ENCODE peak calls at places on chromosomes 4 and X, in seven cellular contexts. One of them, this sample, is unnamed.

GRCh38 chr4:39045791-39046221 is 13.6 kb upstream of the TMEM156 start:
- DNase-seq in ACHN: no peak
- DNase-seq in Karpas-422: peak
- DNase-seq in activated CD4-positive, alpha-beta T cell treated with anti-CD3 and anti-CD28 coated beads, Interleukin-2, amount 50 U/mL, for 4 hours: no peak
- DNase-seq in T-helper 9 cell: peak
- DNase-seq in amniotic epithelial cell: peak
- DNase-seq in cardiac muscle cell: peak
- DNase-seq in this sample: peak

GRCh38 chr4:89609756-89610155 is 227.2 kb downstream of the SNCA start:
- DNase-seq in ACHN: no peak
- DNase-seq in Karpas-422: no peak
- DNase-seq in activated CD4-positive, alpha-beta T cell treated with anti-CD3 and anti-CD28 coated beads, Interleukin-2, amount 50 U/mL, for 4 hours: no peak
- DNase-seq in T-helper 9 cell: no peak
- DNase-seq in amniotic epithelial cell: no peak
- DNase-seq in cardiac muscle cell: no peak
- DNase-seq in this sample: no peak

GRCh38 chrX:65601530-65602281 is 65.7 kb upstream of the MSN start:
- DNase-seq in ACHN: no peak
- DNase-seq in Karpas-422: no peak
- DNase-seq in activated CD4-positive, alpha-beta T cell treated with anti-CD3 and anti-CD28 coated beads, Interleukin-2, amount 50 U/mL, for 4 hours: peak
- DNase-seq in T-helper 9 cell: peak
- DNase-seq in amniotic epithelial cell: peak
- DNase-seq in cardiac muscle cell: peak
- DNase-seq in this sample: peak

GRCh38 chrX:87370865-87371264 is 146.7 kb upstream of the KLHL4 start:
- DNase-seq in ACHN: no peak
- DNase-seq in Karpas-422: no peak
- DNase-seq in activated CD4-positive, alpha-beta T cell treated with anti-CD3 and anti-CD28 coated beads, Interleukin-2, amount 50 U/mL, for 4 hours: no peak
- DNase-seq in T-helper 9 cell: no peak
- DNase-seq in amniotic epithelial cell: no peak
- DNase-seq in cardiac muscle cell: no peak
- DNase-seq in this sample: no peak

GRCh38 chr4:112817933-112818921 is 181.3 kb downstream of the LARP7 start:
- DNase-seq in ACHN: peak
- DNase-seq in Karpas-422: peak
- DNase-seq in activated CD4-positive, alpha-beta T cell treated with anti-CD3 and anti-CD28 coated beads, Interleukin-2, amount 50 U/mL, for 4 hours: no peak
- DNase-seq in T-helper 9 cell: no peak
- DNase-seq in amniotic epithelial cell: peak
- DNase-seq in cardiac muscle cell: peak
- DNase-seq in this sample: no peak

GRCh38 chrX:103774070-103774642 is 2.5 kb upstream of the PLP1 start:
- DNase-seq in ACHN: peak
- DNase-seq in Karpas-422: peak
- DNase-seq in activated CD4-positive, alpha-beta T cell treated with anti-CD3 and anti-CD28 coated beads, Interleukin-2, amount 50 U/mL, for 4 hours: no peak
- DNase-seq in T-helper 9 cell: no peak
- DNase-seq in amniotic epithelial cell: peak
- DNase-seq in cardiac muscle cell: peak
- DNase-seq in this sample: peak

GRCh38 chr4:54541426-54542118 is 116.2 kb upstream of the KIT start:
- DNase-seq in ACHN: no peak
- DNase-seq in Karpas-422: no peak
- DNase-seq in activated CD4-positive, alpha-beta T cell treated with anti-CD3 and anti-CD28 coated beads, Interleukin-2, amount 50 U/mL, for 4 hours: no peak
- DNase-seq in T-helper 9 cell: no peak
- DNase-seq in amniotic epithelial cell: no peak
- DNase-seq in cardiac muscle cell: peak
- DNase-seq in this sample: no peak

GRCh38 chr4:168923526-168924194 is 86.4 kb downstream of the CBR4 start:
- DNase-seq in ACHN: peak
- DNase-seq in Karpas-422: peak
- DNase-seq in activated CD4-positive, alpha-beta T cell treated with anti-CD3 and anti-CD28 coated beads, Interleukin-2, amount 50 U/mL, for 4 hours: peak
- DNase-seq in T-helper 9 cell: peak
- DNase-seq in amniotic epithelial cell: peak
- DNase-seq in cardiac muscle cell: peak
- DNase-seq in this sample: peak

GRCh38 chrX:117633277-117633676 is 483.3 kb downstream of the KLHL13 start:
- DNase-seq in ACHN: no peak
- DNase-seq in Karpas-422: no peak
- DNase-seq in activated CD4-positive, alpha-beta T cell treated with anti-CD3 and anti-CD28 coated beads, Interleukin-2, amount 50 U/mL, for 4 hours: no peak
- DNase-seq in T-helper 9 cell: no peak
- DNase-seq in amniotic epithelial cell: no peak
- DNase-seq in cardiac muscle cell: no peak
- DNase-seq in this sample: no peak

GRCh38 chr4:8617486-8618040 is 25.0 kb downstream of the CPZ start:
- DNase-seq in ACHN: no peak
- DNase-seq in Karpas-422: no peak
- DNase-seq in activated CD4-positive, alpha-beta T cell treated with anti-CD3 and anti-CD28 coated beads, Interleukin-2, amount 50 U/mL, for 4 hours: no peak
- DNase-seq in T-helper 9 cell: no peak
- DNase-seq in amniotic epithelial cell: no peak
- DNase-seq in cardiac muscle cell: no peak
- DNase-seq in this sample: no peak

GRCh38 chrX:115410731-115411435 is 121.4 kb downstream of the LUZP4 start:
- DNase-seq in ACHN: no peak
- DNase-seq in Karpas-422: no peak
- DNase-seq in activated CD4-positive, alpha-beta T cell treated with anti-CD3 and anti-CD28 coated beads, Interleukin-2, amount 50 U/mL, for 4 hours: no peak
- DNase-seq in T-helper 9 cell: no peak
- DNase-seq in amniotic epithelial cell: peak
- DNase-seq in cardiac muscle cell: peak
- DNase-seq in this sample: no peak

GRCh38 chr4:55613621-55614020 is 21.6 kb upstream of the PDCL2 start:
- DNase-seq in ACHN: no peak
- DNase-seq in Karpas-422: no peak
- DNase-seq in activated CD4-positive, alpha-beta T cell treated with anti-CD3 and anti-CD28 coated beads, Interleukin-2, amount 50 U/mL, for 4 hours: no peak
- DNase-seq in T-helper 9 cell: no peak
- DNase-seq in amniotic epithelial cell: no peak
- DNase-seq in cardiac muscle cell: no peak
- DNase-seq in this sample: no peak

GRCh38 chrX:120251471-120252011 is 929 bp downstream of the ZBTB33 start:
- DNase-seq in ACHN: peak
- DNase-seq in Karpas-422: peak
- DNase-seq in activated CD4-positive, alpha-beta T cell treated with anti-CD3 and anti-CD28 coated beads, Interleukin-2, amount 50 U/mL, for 4 hours: peak
- DNase-seq in T-helper 9 cell: no peak
- DNase-seq in amniotic epithelial cell: no peak
- DNase-seq in cardiac muscle cell: peak
- DNase-seq in this sample: peak

GRCh38 chr4:72991889-72992288 is 77.6 kb downstream of the COX18 start:
- DNase-seq in ACHN: no peak
- DNase-seq in Karpas-422: no peak
- DNase-seq in activated CD4-positive, alpha-beta T cell treated with anti-CD3 and anti-CD28 coated beads, Interleukin-2, amount 50 U/mL, for 4 hours: no peak
- DNase-seq in T-helper 9 cell: no peak
- DNase-seq in amniotic epithelial cell: no peak
- DNase-seq in cardiac muscle cell: no peak
- DNase-seq in this sample: no peak

GRCh38 chr4:54187148-54187547 is 41.9 kb upstream of the PDGFRA start:
- DNase-seq in ACHN: no peak
- DNase-seq in Karpas-422: no peak
- DNase-seq in activated CD4-positive, alpha-beta T cell treated with anti-CD3 and anti-CD28 coated beads, Interleukin-2, amount 50 U/mL, for 4 hours: no peak
- DNase-seq in T-helper 9 cell: no peak
- DNase-seq in amniotic epithelial cell: no peak
- DNase-seq in cardiac muscle cell: peak
- DNase-seq in this sample: no peak

GRCh38 chr4:129167640-129168260 is 71.8 kb downstream of the C4orf33 start:
- DNase-seq in ACHN: no peak
- DNase-seq in Karpas-422: no peak
- DNase-seq in activated CD4-positive, alpha-beta T cell treated with anti-CD3 and anti-CD28 coated beads, Interleukin-2, amount 50 U/mL, for 4 hours: no peak
- DNase-seq in T-helper 9 cell: no peak
- DNase-seq in amniotic epithelial cell: peak
- DNase-seq in cardiac muscle cell: no peak
- DNase-seq in this sample: no peak

GRCh38 chrX:18129694-18130093 is 91.0 kb downstream of the BEND2 start:
- DNase-seq in ACHN: no peak
- DNase-seq in Karpas-422: no peak
- DNase-seq in activated CD4-positive, alpha-beta T cell treated with anti-CD3 and anti-CD28 coated beads, Interleukin-2, amount 50 U/mL, for 4 hours: no peak
- DNase-seq in T-helper 9 cell: no peak
- DNase-seq in amniotic epithelial cell: no peak
- DNase-seq in cardiac muscle cell: no peak
- DNase-seq in this sample: no peak

GRCh38 chr4:38163216-38164006 is 203.2 kb downstream of the PTTG2 start:
- DNase-seq in ACHN: no peak
- DNase-seq in Karpas-422: no peak
- DNase-seq in activated CD4-positive, alpha-beta T cell treated with anti-CD3 and anti-CD28 coated beads, Interleukin-2, amount 50 U/mL, for 4 hours: no peak
- DNase-seq in T-helper 9 cell: no peak
- DNase-seq in amniotic epithelial cell: peak
- DNase-seq in cardiac muscle cell: no peak
- DNase-seq in this sample: no peak